ENCODE peak calls at places on chromosomes 12 and 14, in nine cellular contexts. L is activated CD4-positive, alpha-beta T cell treated with anti-CD3 and anti-CD28 coated beads, Interleukin-2, amount 50 U/mL, for 1 hour; R is stimulated activated CD4-positive, alpha-beta T cell treated with anti-CD3 and anti-CD28 coated beads, Interleukin-1b, Interleukin-23, amount 100 ng/mL, for 24 hours; P is NCI-H1105 treated with DMSO at 0.1 percent for 48 hours; X is AG10803; A is WTC11; N is AG04450; F is omental fat pad; O is HFFc6. U is an unnamed sample.

GRCh38 chr14:55553791-55554190 is 26.2 kb upstream of the KTN1 start:
- DNase-seq in L (no peak), R (no peak), P (no peak), X (no peak), A (no peak), N (no peak), F (no peak), O (no peak), U (no peak)

GRCh38 chr14:93965287-93965821 is 11.0 kb downstream of the ASB2 start:
- DNase-seq in L (no peak), R (no peak), P (no peak), X (peak), A (no peak), N (peak), F (no peak), O (peak), U (no peak)

GRCh38 chr14:64191756-64192155 is 102.4 kb downstream of the ESR2 start:
- DNase-seq in L (no peak), R (no peak), P (no peak), X (peak), A (no peak), N (peak), F (no peak), O (peak), U (no peak)

GRCh38 chr12:104478396-104479140 is 21.8 kb downstream of the CHST11 start:
- DNase-seq in L (no peak), R (no peak), P (no peak), X (no peak), A (no peak), N (no peak), F (no peak), O (no peak), U (no peak)

GRCh38 chr12:28527631-28528249 is 337.5 kb downstream of the CCDC91 start:
- DNase-seq in L (no peak), R (no peak), P (no peak), X (no peak), A (no peak), N (no peak), F (no peak), O (no peak), U (no peak)

GRCh38 chr14:65230287-65230728 is 128.0 kb upstream of the MAX start:
- DNase-seq in L (no peak), R (no peak), P (peak), X (no peak), A (no peak), N (no peak), F (no peak), O (peak), U (no peak)

GRCh38 chr12:25792031-25792430 is 166.5 kb upstream of the RASSF8 start:
- DNase-seq in L (no peak), R (no peak), P (no peak), X (no peak), A (no peak), N (no peak), F (no peak), O (peak), U (no peak)

GRCh38 chr12:107169200-107169599 is 75.9 kb upstream of the CRY1 start:
- DNase-seq in L (no peak), R (no peak), P (no peak), X (no peak), A (no peak), N (no peak), F (no peak), O (no peak), U (no peak)

GRCh38 chr12:6361834-6362233 is 13.5 kb downstream of the SCNN1A start:
- DNase-seq in L (no peak), R (no peak), P (no peak), X (no peak), A (no peak), N (no peak), F (no peak), O (no peak), U (no peak)

GRCh38 chr14:99941211-99941610 is 124.0 kb upstream of the EVL start:
- DNase-seq in L (no peak), R (no peak), P (no peak), X (no peak), A (no peak), N (no peak), F (no peak), O (no peak), U (no peak)

GRCh38 chr12:89299417-89299816 is 52.9 kb downstream of the DUSP6 start:
- DNase-seq in L (no peak), R (no peak), P (no peak), X (no peak), A (no peak), N (no peak), F (no peak), O (no peak), U (no peak)

GRCh38 chr14:37197421-37198272 is at the start of gene MIPOL1:
- DNase-seq in L (peak), R (peak), P (peak), X (peak), A (peak), N (peak), F (peak), O (peak), U (peak)

U was measured in mesothelial cell of epicardium.